ENCODE peak calls at places on chromosomes 6 and 20, in seven cellular contexts. U is activated CD8-positive, alpha-beta memory T cell treated with anti-CD3 and anti-CD28 coated beads, Interleukin-2, amount 50 U/mL, for 48 hours; W is right cardiac atrium; R is stimulated activated CD4-positive, alpha-beta T cell treated with anti-CD3 and anti-CD28 coated beads, TNF-alpha, amount 100 ng/mL, for 24 hours; J is LHCN-M2; X is ELF-1; A is naive B cell. I is an unnamed sample.
A peak's percentile ranks its signal among the peaks of the same experiment; 100 is the strongest.

GRCh38 chr6:144931172-144932035 is 646.3 kb downstream of the UTRN start:
- DNase-seq in A (peak; percentile 5), J (peak; percentile 56), R (no peak), U (no peak), X (peak; percentile 28), W (no peak), I (peak; percentile 45)

GRCh38 chr20:17571153-17571527 is 1.3 kb downstream of the DSTN start:
- DNase-seq in W (no peak), U (no peak), X (no peak), A (peak; percentile 8), J (peak; percentile 34), R (no peak), I (no peak)

GRCh38 chr6:105993769-105994521 is 92.2 kb upstream of the PRDM1 start:
- DNase-seq in W (peak; percentile 66), X (peak; percentile 59), J (peak; percentile 64), A (peak; percentile 49), U (peak; percentile 71), R (no peak), I (peak; percentile 48)

GRCh38 chr6:158718431-158719126 is 68.7 kb downstream of the SYTL3 start:
- DNase-seq in R (no peak), J (no peak), U (no peak), A (no peak), W (no peak), X (peak; percentile 92), I (peak; percentile 87)

GRCh38 chr20:37071481-37071911 is 24.3 kb downstream of the RBL1 start:
- DNase-seq in X (peak; percentile 7), U (no peak), A (no peak), R (no peak), J (no peak), W (no peak), I (peak; percentile 6)

GRCh38 chr6:28167068-28167467 is 25.4 kb downstream of the ZKSCAN8 start:
- DNase-seq in U (no peak), A (no peak), X (no peak), W (no peak), J (peak; percentile 75), R (no peak), I (no peak)

GRCh38 chr6:134093007-134093573 is 40.7 kb upstream of the SLC2A12 start:
- DNase-seq in X (no peak), W (no peak), A (no peak), R (no peak), U (no peak), J (no peak), I (no peak)

GRCh38 chr20:49475979-49476378 is 6.5 kb downstream of the KCNB1 start:
- DNase-seq in A (no peak), U (no peak), J (no peak), W (no peak), X (peak; percentile 27), R (no peak), I (no peak)

GRCh38 chr20:31677553-31678260 is 40.0 kb downstream of the COX4I2 start:
- DNase-seq in W (no peak), R (no peak), U (no peak), J (no peak), A (no peak), X (no peak), I (no peak)

GRCh38 chr20:20594171-20594530 is 118.3 kb downstream of the RALGAPA2 start:
- DNase-seq in X (no peak), U (no peak), J (peak; percentile 24), R (no peak), A (no peak), W (no peak), I (peak; percentile 29)

GRCh38 chr6:134436281-134436815 is 118.4 kb upstream of the SGK1 start:
- DNase-seq in W (no peak), R (peak; percentile 43), X (peak; percentile 23), J (peak; percentile 96), U (peak; percentile 72), A (no peak), I (peak; percentile 74)

GRCh38 chr20:5918856-5919633 is 31.3 kb downstream of the TRMT6 start:
- DNase-seq in U (no peak), A (no peak), X (peak; percentile 27), R (no peak), J (peak; percentile 59), W (no peak), I (peak; percentile 73)

GRCh38 chr6:159988983-159989454 is 20.1 kb downstream of the IGF2R start:
- DNase-seq in A (no peak), U (no peak), X (no peak), R (no peak), W (no peak), J (no peak), I (no peak)

GRCh38 chr20:58306421-58307261 is 2.9 kb upstream of the RAB22A start:
- DNase-seq in A (peak; percentile 90), R (peak; percentile 28), J (peak; percentile 74), W (peak; percentile 53), X (no peak), U (peak; percentile 72), I (no peak)

GRCh38 chr6:125699591-125699990 is 49.8 kb upstream of the HEY2 start:
- DNase-seq in A (peak; percentile 16), U (no peak), J (no peak), W (no peak), R (no peak), X (no peak), I (no peak)

GRCh38 chr20:31638317-31638716 is 605 bp downstream of the COX4I2 start:
- DNase-seq in U (no peak), X (peak; percentile 32), J (no peak), A (no peak), R (no peak), W (peak; percentile 65), I (no peak)

GRCh38 chr6:152399409-152399808 is 237.8 kb downstream of the SYNE1 start:
- DNase-seq in X (no peak), A (no peak), W (peak; percentile 63), R (no peak), U (no peak), J (peak; percentile 26), I (no peak)

GRCh38 chr6:144383336-144383735 is 98.2 kb downstream of the UTRN start:
- DNase-seq in J (no peak), X (no peak), A (no peak), R (no peak), W (no peak), U (no peak), I (no peak)

GRCh38 chr20:36865861-36866149 is 10.1 kb upstream of the TLDC2 start:
- DNase-seq in A (no peak), U (no peak), X (no peak), W (no peak), R (no peak), J (no peak), I (no peak)

GRCh38 chr6:21856096-21856825 is 262.7 kb downstream of the SOX4 start:
- DNase-seq in W (no peak), A (no peak), R (no peak), U (no peak), X (no peak), J (peak; percentile 40), I (peak; percentile 36)